ENCODE peak calls at places on chromosomes 3 and 15, in ten cellular contexts. Y, R, E, V, C, W, S, J, I and P are unnamed samples.

GRCh38 chr15:34470091-34470490 is 32.5 kb upstream of the GOLGA8A start:
- DNase-seq in Y (no peak), R (no peak), E (no peak), V (no peak), C (no peak), W (no peak), S (no peak), J (no peak), I (no peak), P (no peak)

GRCh38 chr3:126522363-126522788 is 1.6 kb upstream of the CHST13 start:
- DNase-seq in Y (peak), R (peak), E (peak), V (peak), C (peak), W (peak), S (no peak), J (peak), I (peak), P (peak)

GRCh38 chr3:55065331-55065730 is 137.5 kb upstream of the LRTM1 start:
- DNase-seq in Y (no peak), R (no peak), E (no peak), V (no peak), C (no peak), W (no peak), S (no peak), J (no peak), I (no peak), P (no peak)

GRCh38 chr3:21390136-21390535 is 360.9 kb downstream of the ZNF385D start:
- DNase-seq in Y (no peak), R (no peak), E (no peak), V (no peak), C (no peak), W (peak), S (no peak), J (no peak), I (no peak), P (no peak)

GRCh38 chr3:110318108-110318507 is 753.5 kb upstream of the NECTIN3 start:
- DNase-seq in Y (no peak), R (no peak), E (no peak), V (no peak), C (no peak), W (no peak), S (no peak), J (no peak), I (no peak), P (no peak)

GRCh38 chr3:157669403-157669802 is 166.2 kb upstream of the VEPH1 start:
- DNase-seq in Y (no peak), R (no peak), E (no peak), V (no peak), C (no peak), W (no peak), S (no peak), J (no peak), I (no peak), P (no peak)

GRCh38 chr3:54146383-54147239 is 24.3 kb downstream of the CACNA2D3 start:
- DNase-seq in Y (peak), R (peak), E (peak), V (no peak), C (peak), W (peak), S (no peak), J (no peak), I (peak), P (no peak)

GRCh38 chr3:65170357-65171090 is 482.7 kb upstream of the ADAMTS9 start:
- DNase-seq in Y (peak), R (peak), E (no peak), V (no peak), C (no peak), W (no peak), S (no peak), J (no peak), I (no peak), P (no peak)

GRCh38 chr3:37986479-37987314 is 3.9 kb upstream of the VILL start:
- DNase-seq in Y (no peak), R (no peak), E (no peak), V (no peak), C (no peak), W (no peak), S (no peak), J (no peak), I (no peak), P (no peak)

GRCh38 chr3:60185161-60185560 is 1066.1 kb downstream of the FHIT start:
- DNase-seq in Y (no peak), R (no peak), E (no peak), V (no peak), C (no peak), W (no peak), S (no peak), J (no peak), I (no peak), P (no peak)

GRCh38 chr3:19945405-19946290 is 1.2 kb upstream of the RAB5A start:
- DNase-seq in Y (no peak), R (no peak), E (no peak), V (no peak), C (no peak), W (peak), S (no peak), J (no peak), I (no peak), P (no peak)

GRCh38 chr3:126295407-126295939 is 61.7 kb downstream of the KLF15 start:
- DNase-seq in Y (no peak), R (no peak), E (no peak), V (no peak), C (no peak), W (no peak), S (no peak), J (no peak), I (no peak), P (no peak)

GRCh38 chr3:188905991-188906635 is 265.7 kb upstream of the TPRG1 start:
- DNase-seq in Y (peak), R (no peak), E (no peak), V (no peak), C (no peak), W (no peak), S (no peak), J (no peak), I (peak), P (no peak)

GRCh38 chr3:95394286-95394685 is 1331.4 kb downstream of the NSUN3 start:
- DNase-seq in Y (no peak), R (no peak), E (no peak), V (no peak), C (no peak), W (no peak), S (no peak), J (no peak), I (no peak), P (no peak)

GRCh38 chr3:37054370-37054769 is 61.1 kb downstream of the MLH1 start:
- DNase-seq in Y (no peak), R (no peak), E (peak), V (no peak), C (no peak), W (no peak), S (no peak), J (no peak), I (peak), P (no peak)

GRCh38 chr3:192212335-192212734 is 515.0 kb downstream of the FGF12 start:
- DNase-seq in Y (no peak), R (no peak), E (no peak), V (no peak), C (no peak), W (peak), S (no peak), J (no peak), I (no peak), P (no peak)

GRCh38 chr3:63896332-63897034 is 15.7 kb downstream of the SCAANT1 start:
- DNase-seq in Y (no peak), R (no peak), E (no peak), V (no peak), C (no peak), W (no peak), S (no peak), J (no peak), I (no peak), P (no peak)

GRCh38 chr3:28745904-28746617 is 397.4 kb upstream of the AZI2 start:
- DNase-seq in Y (no peak), R (no peak), E (no peak), V (no peak), C (no peak), W (no peak), S (no peak), J (no peak), I (peak), P (no peak)

GRCh38 chr15:43792761-43793493 is 807 bp downstream of the SERF2 start:
- DNase-seq in Y (no peak), R (no peak), E (no peak), V (peak), C (no peak), W (no peak), S (no peak), J (no peak), I (no peak), P (peak)

GRCh38 chr15:83746231-83746630 is 92.3 kb downstream of the ADAMTSL3 start:
- DNase-seq in Y (no peak), R (no peak), E (no peak), V (no peak), C (no peak), W (no peak), S (no peak), J (no peak), I (no peak), P (no peak)

GRCh38 chr3:143648218-143648617 is 200.1 kb downstream of the SLC9A9 start:
- DNase-seq in Y (no peak), R (no peak), E (no peak), V (no peak), C (no peak), W (no peak), S (no peak), J (no peak), I (no peak), P (no peak)

GRCh38 chr15:25969886-25970285 is 106.8 kb upstream of the ATP10A start:
- DNase-seq in Y (no peak), R (no peak), E (no peak), V (no peak), C (no peak), W (no peak), S (no peak), J (no peak), I (no peak), P (no peak)